ENCODE peak calls at places on chromosome 10, in four cellular contexts. One of them, this sample, is unnamed.

GRCh38 chr10:7756360-7756992 is 31.3 kb downstream of the KIN start:
- DNase-seq in BJ: no peak
- DNase-seq in AG09309: no peak
- DNase-seq in AG04449: no peak
- DNase-seq in this sample: no peak

GRCh38 chr10:125137601-125138438 is 22.5 kb downstream of the CTBP2 start:
- DNase-seq in AG09309: no peak
- DNase-seq in BJ: no peak
- DNase-seq in AG04449: no peak
- DNase-seq in this sample: no peak

GRCh38 chr10:24643679-24644209 is 79.9 kb downstream of the ARHGAP21 start:
- DNase-seq in BJ: no peak
- DNase-seq in AG09309: no peak
- DNase-seq in AG04449: no peak
- DNase-seq in this sample: no peak

GRCh38 chr10:21526952-21527633 is 1.6 kb upstream of the SKIDA1 start:
- DNase-seq in AG09309: no peak
- DNase-seq in BJ: no peak
- DNase-seq in AG04449: no peak
- DNase-seq in this sample: no peak

GRCh38 chr10:116765549-116766162 is 23.3 kb upstream of the HSPA12A start:
- DNase-seq in AG04449: no peak
- DNase-seq in BJ: no peak
- DNase-seq in AG09309: no peak
- DNase-seq in this sample: peak

GRCh38 chr10:50627443-50627842 is 3.7 kb upstream of the SGMS1 start:
- DNase-seq in BJ: no peak
- DNase-seq in AG04449: no peak
- DNase-seq in AG09309: no peak
- DNase-seq in this sample: no peak

GRCh38 chr10:88792656-88793055 is 9.9 kb upstream of the LIPM start:
- DNase-seq in BJ: no peak
- DNase-seq in AG04449: no peak
- DNase-seq in AG09309: peak
- DNase-seq in this sample: peak

GRCh38 chr10:20986049-20986448 is 88.9 kb upstream of the NEBL start:
- DNase-seq in BJ: no peak
- DNase-seq in AG09309: no peak
- DNase-seq in AG04449: no peak
- DNase-seq in this sample: no peak

GRCh38 chr10:108894402-108895301 is 1028.7 kb downstream of the XPNPEP1 start:
- DNase-seq in BJ: no peak
- DNase-seq in AG09309: no peak
- DNase-seq in AG04449: no peak
- DNase-seq in this sample: no peak

GRCh38 chr10:62224606-62225005 is 44.0 kb downstream of the RTKN2 start:
- DNase-seq in AG09309: peak
- DNase-seq in AG04449: no peak
- DNase-seq in BJ: no peak
- DNase-seq in this sample: peak

GRCh38 chr10:23968296-23968695 is 240.6 kb upstream of the KIAA1217 start:
- DNase-seq in BJ: no peak
- DNase-seq in AG04449: no peak
- DNase-seq in AG09309: no peak
- DNase-seq in this sample: no peak

GRCh38 chr10:43037942-43038782 is 38.7 kb upstream of the RET start:
- DNase-seq in AG09309: no peak
- DNase-seq in AG04449: no peak
- DNase-seq in BJ: no peak
- DNase-seq in this sample: no peak

GRCh38 chr10:118626953-118627352 is 31.5 kb upstream of the PRLHR start:
- DNase-seq in BJ: no peak
- DNase-seq in AG09309: no peak
- DNase-seq in AG04449: no peak
- DNase-seq in this sample: no peak

GRCh38 chr10:8416755-8417154 is 362.3 kb downstream of the GATA3 start:
- DNase-seq in BJ: no peak
- DNase-seq in AG09309: no peak
- DNase-seq in AG04449: no peak
- DNase-seq in this sample: no peak

GRCh38 chr10:73889014-73889413 is 14.7 kb upstream of the CAMK2G start:
- DNase-seq in BJ: no peak
- DNase-seq in AG04449: peak
- DNase-seq in AG09309: peak
- DNase-seq in this sample: no peak

GRCh38 chr10:28910960-28911359 is 233.6 kb downstream of the BAMBI start:
- DNase-seq in BJ: peak
- DNase-seq in AG04449: peak
- DNase-seq in AG09309: peak
- DNase-seq in this sample: no peak

GRCh38 chr10:27723436-27723835 is 22.2 kb downstream of the MKX start:
- DNase-seq in AG04449: peak
- DNase-seq in AG09309: peak
- DNase-seq in BJ: peak
- DNase-seq in this sample: no peak

GRCh38 chr10:128077155-128077875 is 48.9 kb downstream of the MKI67 start:
- DNase-seq in BJ: no peak
- DNase-seq in AG04449: no peak
- DNase-seq in AG09309: no peak
- DNase-seq in this sample: no peak

GRCh38 chr10:26367771-26368170 is 70.4 kb upstream of the APBB1IP start:
- DNase-seq in AG04449: no peak
- DNase-seq in AG09309: peak
- DNase-seq in BJ: no peak
- DNase-seq in this sample: peak

GRCh38 chr10:103278862-103279298 is 1.9 kb downstream of the INA start:
- DNase-seq in AG09309: no peak
- DNase-seq in BJ: no peak
- DNase-seq in AG04449: no peak
- DNase-seq in this sample: no peak

GRCh38 chr10:101330236-101331225 is 23.4 kb upstream of the BTRC start:
- DNase-seq in AG09309: peak
- DNase-seq in AG04449: peak
- DNase-seq in BJ: no peak
- DNase-seq in this sample: no peak
- H3K4me3 ChIP-seq in AG09309: no peak
- H3K4me3 ChIP-seq in AG04449: no peak
- H3K4me3 ChIP-seq in BJ: no peak
- H3K4me3 ChIP-seq in this sample: no peak

DNA sequence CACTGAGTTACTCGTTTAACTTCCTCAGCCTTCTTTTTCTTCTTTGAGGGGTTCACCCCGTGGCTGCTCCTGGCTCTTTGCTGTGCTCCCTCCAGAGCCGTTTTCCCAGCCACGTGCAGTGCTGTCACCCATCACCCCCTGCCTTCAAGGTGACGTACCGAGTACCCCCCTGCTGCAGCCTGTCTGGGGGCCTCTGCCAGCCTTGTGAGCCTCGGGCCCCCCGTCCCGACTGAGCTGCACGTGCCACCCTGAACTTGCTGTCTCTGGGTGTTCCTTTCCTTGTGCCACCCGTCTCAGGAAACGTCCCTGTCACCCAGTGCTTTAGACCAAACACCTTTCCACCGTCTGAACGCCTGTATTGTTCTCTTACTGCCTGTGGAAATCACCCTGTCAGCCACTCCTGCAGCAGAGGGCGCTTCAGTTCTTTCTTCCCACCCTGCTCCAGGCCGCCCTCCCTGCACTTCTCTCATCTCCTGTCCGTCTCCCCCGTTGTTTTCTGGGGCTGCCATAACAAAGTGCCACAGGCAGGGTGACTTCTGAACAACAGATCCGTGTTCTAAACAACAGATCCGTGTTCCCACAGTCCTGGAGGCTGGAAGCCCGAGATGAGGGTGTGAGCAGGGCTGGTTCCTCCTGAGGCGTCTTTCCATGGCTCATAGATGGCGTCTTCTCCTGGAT is 44.6 kb downstream of the WDR37 start:
- DNase-seq in BJ: no peak
- DNase-seq in AG09309: no peak
- DNase-seq in AG04449: no peak
- DNase-seq in this sample: no peak
- TF ChIP-seq CTCF in BJ: peak
- TF ChIP-seq CTCF in AG09309: no peak
- TF ChIP-seq CTCF in AG04449: no peak
- TF ChIP-seq CTCF in this sample: no peak

GRCh38 chr10:114083040-114083439 is 39.4 kb downstream of the ADRB1 start:
- DNase-seq in AG04449: no peak
- DNase-seq in BJ: no peak
- DNase-seq in AG09309: no peak
- DNase-seq in this sample: no peak

GRCh38 chr10:114077815-114078219 is 34.2 kb downstream of the ADRB1 start:
- DNase-seq in AG04449: no peak
- DNase-seq in BJ: no peak
- DNase-seq in AG09309: no peak
- DNase-seq in this sample: no peak

GRCh38 chr10:114077347-114077746 is 33.7 kb downstream of the ADRB1 start:
- DNase-seq in BJ: no peak
- DNase-seq in AG09309: no peak
- DNase-seq in AG04449: no peak
- DNase-seq in this sample: no peak

GRCh38 chr10:114081911-114082583 is 38.4 kb downstream of the ADRB1 start:
- DNase-seq in BJ: no peak
- DNase-seq in AG09309: no peak
- DNase-seq in AG04449: no peak
- DNase-seq in this sample: no peak

GRCh38 chr10:114079421-114079820 is 35.8 kb downstream of the ADRB1 start:
- DNase-seq in BJ: no peak
- DNase-seq in AG04449: no peak
- DNase-seq in AG09309: no peak
- DNase-seq in this sample: no peak
- H3K4me3 ChIP-seq in BJ: no peak
- H3K4me3 ChIP-seq in AG04449: no peak
- H3K4me3 ChIP-seq in AG09309: no peak
- H3K4me3 ChIP-seq in this sample: no peak

DNA sequence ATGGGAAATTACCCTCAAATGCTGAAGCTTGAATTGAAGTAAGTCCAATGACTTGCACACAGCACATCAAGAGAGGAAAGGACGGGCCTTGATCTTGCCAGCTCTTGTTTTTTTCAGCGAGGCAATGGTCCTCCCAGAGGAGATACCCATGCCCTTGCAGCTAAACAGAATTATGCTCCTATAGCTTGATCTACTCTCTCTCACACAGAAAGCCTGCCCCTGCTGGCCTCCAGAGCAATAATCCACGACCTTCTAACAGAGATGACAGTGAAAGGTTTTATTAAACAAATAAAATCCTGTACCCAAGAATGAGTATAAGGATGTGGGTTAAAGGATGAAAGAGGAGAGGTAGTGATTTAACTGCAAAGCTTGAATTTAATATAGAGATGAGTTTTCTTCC is 268.0 kb downstream of the ADRA2A start:
- DNase-seq in AG04449: no peak
- DNase-seq in BJ: no peak
- DNase-seq in AG09309: no peak
- DNase-seq in this sample: no peak
- TF ChIP-seq CTCF in AG04449: no peak
- TF ChIP-seq CTCF in BJ: peak
- TF ChIP-seq CTCF in AG09309: no peak
- TF ChIP-seq CTCF in this sample: peak

GRCh38 chr10:80497187-80498038 is 40.3 kb upstream of the SH2D4B start:
- DNase-seq in AG04449: no peak
- DNase-seq in BJ: peak
- DNase-seq in AG09309: no peak
- DNase-seq in this sample: no peak
- H3K4me3 ChIP-seq in AG04449: no peak
- H3K4me3 ChIP-seq in BJ: no peak
- H3K4me3 ChIP-seq in AG09309: no peak
- H3K4me3 ChIP-seq in this sample: no peak